ENCODE peak calls at places on chromosome 4, in six cellular contexts. A, E, C, Q, N and V are unnamed samples.

GRCh38 chr4:48162162-48162561 is 28.1 kb upstream of the TXK start:
- DNase-seq in C (no peak), Q (no peak), N (no peak), A (peak), E (no peak), V (no peak)

GRCh38 chr4:52825311-52826090 is 36.6 kb upstream of the RASL11B start:
- DNase-seq in E (no peak), Q (no peak), C (no peak), A (no peak), N (no peak), V (no peak)

GRCh38 chr4:76896731-76897521 is 1.0 kb downstream of the SOWAHB start:
- DNase-seq in A (peak), C (peak), Q (peak), N (peak), E (peak), V (peak)

GRCh38 chr4:74947798-74948197 is 14.9 kb downstream of the PARM1 start:
- DNase-seq in C (no peak), A (no peak), N (no peak), Q (no peak), E (no peak), V (no peak)

GRCh38 chr4:61583696-61584095 is 383.6 kb downstream of the ADGRL3 start:
- DNase-seq in E (no peak), Q (no peak), C (no peak), N (no peak), A (peak), V (no peak)

GRCh38 chr4:156676116-156676851 is 295.3 kb downstream of the PDGFC start:
- DNase-seq in A (no peak), C (no peak), E (no peak), Q (no peak), N (no peak), V (no peak)

GRCh38 chr4:3251691-3252479 is 2.9 kb downstream of the MSANTD1 start:
- DNase-seq in C (no peak), E (no peak), Q (no peak), N (no peak), A (no peak), V (peak)

GRCh38 chr4:34318773-34319172 is 1925.5 kb downstream of the ARAP2 start:
- DNase-seq in C (no peak), E (no peak), N (no peak), Q (no peak), A (no peak), V (no peak)

GRCh38 chr4:113355550-113356371 is 306.3 kb downstream of the ANK2 start:
- DNase-seq in C (peak), E (no peak), A (peak), N (no peak), Q (peak), V (peak)

GRCh38 chr4:61500883-61501282 is 300.8 kb downstream of the ADGRL3 start:
- DNase-seq in Q (no peak), E (no peak), A (peak), N (no peak), C (no peak), V (peak)

GRCh38 chr4:144862221-144862620 is 216.3 kb downstream of the HHIP start:
- DNase-seq in N (no peak), A (no peak), C (no peak), E (no peak), Q (no peak), V (no peak)

GRCh38 chr4:22932326-22932725 is 239.6 kb downstream of the GBA3 start:
- DNase-seq in E (no peak), C (no peak), A (no peak), N (no peak), Q (no peak), V (no peak)

GRCh38 chr4:108303488-108304177 is 134.9 kb upstream of the LEF1 start:
- DNase-seq in N (no peak), C (no peak), E (no peak), Q (no peak), A (no peak), V (no peak)

GRCh38 chr4:156889616-156890594 is 81.7 kb downstream of the PDGFC start:
- DNase-seq in A (peak), E (no peak), N (no peak), C (no peak), Q (no peak), V (no peak)

GRCh38 chr4:54230479-54231418 is 1.7 kb downstream of the PDGFRA start:
- DNase-seq in Q (no peak), N (no peak), E (no peak), A (peak), C (peak), V (no peak)

GRCh38 chr4:17560065-17560673 is 16.8 kb upstream of the LAP3 start:
- DNase-seq in E (no peak), Q (no peak), A (no peak), C (no peak), N (no peak), V (no peak)

GRCh38 chr4:107800686-107801085 is 24.0 kb upstream of the SGMS2 start:
- DNase-seq in Q (no peak), N (no peak), E (no peak), C (no peak), A (no peak), V (no peak)

GRCh38 chr4:121696641-121697461 is at the start of gene ANXA5:
- DNase-seq in A (peak), E (peak), N (peak), C (peak), Q (peak), V (peak)

GRCh38 chr4:17059192-17059634 is 160.8 kb upstream of the LDB2 start:
- DNase-seq in A (peak), N (no peak), Q (no peak), C (no peak), E (no peak), V (no peak)

GRCh38 chr4:113756005-113756410 is 5.5 kb downstream of the CAMK2D start:
- DNase-seq in E (no peak), Q (no peak), A (peak), C (peak), N (no peak), V (no peak)

GRCh38 chr4:8522160-8523120 is 57.8 kb upstream of the GPR78 start:
- DNase-seq in E (no peak), Q (no peak), N (no peak), A (no peak), C (no peak), V (no peak)

GRCh38 chr4:54942735-54943134 is 182.7 kb downstream of the KDR start:
- DNase-seq in A (no peak), Q (no peak), E (no peak), C (no peak), N (no peak), V (no peak)

GRCh38 chr4:24537025-24537424 is 47.3 kb downstream of the DHX15 start:
- DNase-seq in E (no peak), N (no peak), C (no peak), A (no peak), Q (no peak), V (no peak)

GRCh38 chr4:90328558-90328957 is 201.4 kb downstream of the CCSER1 start:
- DNase-seq in C (no peak), A (peak), N (no peak), Q (no peak), E (peak), V (peak)

GRCh38 chr4:115548123-115548522 is 434.7 kb upstream of the NDST4 start:
- DNase-seq in A (no peak), E (no peak), C (no peak), Q (no peak), N (no peak), V (no peak)

GRCh38 chr4:129362685-129363274 is 266.8 kb downstream of the C4orf33 start:
- DNase-seq in Q (peak), C (peak), A (peak), N (peak), E (peak), V (peak)

GRCh38 chr4:15636818-15637217 is 18.3 kb downstream of the FBXL5 start:
- DNase-seq in E (no peak), C (no peak), A (no peak), Q (no peak), N (no peak), V (no peak)